ENCODE peak calls at places on chromosome 5, in five cellular contexts. N, T, V, A and Z are unnamed samples.

GRCh38 chr5:1431896-1432295 is 13.3 kb downstream of the SLC6A3 start:
- DNase-seq in N (no peak), T (no peak), V (no peak), A (no peak), Z (no peak)

GRCh38 chr5:172872997-172873491 is 39.0 kb downstream of the ERGIC1 start:
- DNase-seq in N (no peak), T (peak; percentile 75), V (no peak), A (peak; percentile 66), Z (no peak)

GRCh38 chr5:81232449-81233079 is 558 bp upstream of the CKMT2 start:
- DNase-seq in N (no peak), T (peak; percentile 37), V (no peak), A (peak; percentile 10), Z (no peak)

GRCh38 chr5:445591-445990 is 2.6 kb downstream of the EXOC3 start:
- DNase-seq in N (no peak), T (peak; percentile 16), V (no peak), A (no peak), Z (no peak)

GRCh38 chr5:175444905-175445456 is 999 bp upstream of the DRD1 start:
- DNase-seq in N (no peak), T (no peak), V (no peak), A (no peak), Z (no peak)

GRCh38 chr5:149583394-149583793 is 2.1 kb downstream of the ARHGEF37 start:
- DNase-seq in N (no peak), T (peak; percentile 62), V (no peak), A (peak; percentile 35), Z (no peak)

GRCh38 chr5:72347801-72348305 is 27.7 kb downstream of the PTCD2 start:
- DNase-seq in N (peak; percentile 18), T (no peak), V (peak; percentile 93), A (peak; percentile 96), Z (peak; percentile 89)

GRCh38 chr5:112935675-112936074 is 13.6 kb upstream of the REEP5 start:
- DNase-seq in N (no peak), T (no peak), V (no peak), A (peak; percentile 16), Z (no peak)

GRCh38 chr5:171806976-171807823 is 21.6 kb downstream of the SMIM23 start:
- DNase-seq in N (no peak), T (no peak), V (no peak), A (peak; percentile 62), Z (peak; percentile 66)

GRCh38 chr5:76953551-76954382 is 922 bp downstream of the CRHBP start:
- DNase-seq in N (no peak), T (no peak), V (no peak), A (peak; percentile 29), Z (peak; percentile 12)

GRCh38 chr5:135488727-135489465 is 36.7 kb upstream of the TIFAB start:
- DNase-seq in N (no peak), T (no peak), V (peak; percentile 81), A (peak; percentile 83), Z (peak; percentile 43)

GRCh38 chr5:172800088-172800551 is 29.1 kb upstream of the DUSP1 start:
- DNase-seq in N (no peak), T (peak; percentile 58), V (peak; percentile 94), A (peak; percentile 100), Z (peak; percentile 99)